ENCODE peak calls at places on chromosome 11, in seven cellular contexts. X is neural progenitor cell, Y is HCT116, L is SK-N-SH, P is MM.1S, R is PC-3, Q is GM23248. B is an unnamed sample.

GRCh38 chr11:9716275-9717039 is 52.6 kb downstream of the SWAP70 start:
- DNase-seq in X (no peak), Y (no peak), L (no peak), P (peak), R (peak), Q (peak), B (no peak)

GRCh38 chr11:12845739-12846358 is 163.3 kb upstream of the RASSF10 start:
- DNase-seq in X (peak), Y (no peak), L (peak), P (peak), R (peak), Q (peak), B (peak)

GRCh38 chr11:114738954-114739353 is 60.6 kb downstream of the NXPE2 start:
- DNase-seq in X (peak), Y (peak), L (peak), P (peak), R (peak), Q (peak), B (peak)

GRCh38 chr11:67082071-67082791 is 25.6 kb downstream of the RHOD start:
- DNase-seq in X (peak), Y (no peak), L (peak), P (peak), R (no peak), Q (peak), B (peak)

GRCh38 chr11:99461913-99462312 is 441.2 kb downstream of the CNTN5 start:
- DNase-seq in X (no peak), Y (no peak), L (no peak), P (no peak), R (no peak), Q (no peak), B (no peak)

GRCh38 chr11:6742260-6742659 is 29.5 kb downstream of the OR2AG2 start:
- DNase-seq in X (no peak), Y (no peak), L (no peak), P (no peak), R (no peak), Q (no peak), B (no peak)

GRCh38 chr11:34857463-34857862 is 58.7 kb downstream of the APIP start:
- DNase-seq in X (no peak), Y (no peak), L (no peak), P (no peak), R (no peak), Q (no peak), B (no peak)

GRCh38 chr11:31799036-31799793 is 11.9 kb downstream of the PAX6 start:
- DNase-seq in X (peak), Y (no peak), L (peak), P (peak), R (no peak), Q (no peak), B (no peak)

GRCh38 chr11:93613432-93613831 is 48.0 kb upstream of the CEP295 start:
- DNase-seq in X (no peak), Y (no peak), L (no peak), P (no peak), R (no peak), Q (no peak), B (no peak)

GRCh38 chr11:107898270-107898669 is 30.0 kb upstream of the RAB39A start:
- DNase-seq in X (peak), Y (peak), L (peak), P (peak), R (peak), Q (peak), B (peak)

GRCh38 chr11:15910761-15911160 is 445.6 kb downstream of the SOX6 start:
- DNase-seq in X (no peak), Y (no peak), L (no peak), P (no peak), R (no peak), Q (no peak), B (no peak)

GRCh38 chr11:23789938-23790371 is 706.9 kb upstream of the LUZP2 start:
- DNase-seq in X (no peak), Y (no peak), L (no peak), P (no peak), R (peak), Q (peak), B (peak)

GRCh38 chr11:12043959-12044772 is 35.7 kb upstream of the DKK3 start:
- DNase-seq in X (peak), Y (peak), L (peak), P (peak), R (peak), Q (peak), B (peak)

GRCh38 chr11:13119361-13119760 is 110.2 kb downstream of the RASSF10 start:
- DNase-seq in X (no peak), Y (no peak), L (no peak), P (no peak), R (peak), Q (peak), B (no peak)

GRCh38 chr11:132032555-132032954 is 662.1 kb downstream of the NTM start:
- DNase-seq in X (no peak), Y (no peak), L (no peak), P (no peak), R (no peak), Q (peak), B (no peak)

GRCh38 chr11:54985731-54986130 is 276.2 kb upstream of the TRIM48 start:
- DNase-seq in X (no peak), Y (no peak), L (no peak), P (no peak), R (no peak), Q (no peak), B (no peak)

GRCh38 chr11:129720994-129721393 is 94.7 kb upstream of the TMEM45B start:
- DNase-seq in X (no peak), Y (no peak), L (no peak), P (no peak), R (no peak), Q (no peak), B (no peak)

GRCh38 chr11:109934151-109934550 is 159.0 kb upstream of the ZC3H12C start:
- DNase-seq in X (no peak), Y (no peak), L (no peak), P (no peak), R (no peak), Q (no peak), B (no peak)

GRCh38 chr11:102926517-102926916 is 29.0 kb downstream of the MMP13 start:
- DNase-seq in X (no peak), Y (no peak), L (no peak), P (no peak), R (no peak), Q (no peak), B (no peak)

GRCh38 chr11:22786475-22786874 is 43.1 kb downstream of the SVIP start:
- DNase-seq in X (no peak), Y (no peak), L (no peak), P (peak), R (no peak), Q (no peak), B (no peak)

GRCh38 chr11:36037031-36037430 is 93.2 kb downstream of the LDLRAD3 start:
- DNase-seq in X (no peak), Y (no peak), L (no peak), P (no peak), R (peak), Q (peak), B (no peak)

GRCh38 chr11:113974741-113975470 is at the start of gene HTR3A:
- DNase-seq in X (peak), Y (peak), L (peak), P (no peak), R (peak), Q (no peak), B (peak)

GRCh38 chr11:88704505-88704904 is 361.3 kb downstream of the GRM5 start:
- DNase-seq in X (peak), Y (no peak), L (no peak), P (no peak), R (peak), Q (peak), B (peak)

GRCh38 chr11:57751676-57752253 is at the start of gene BTBD18:
- DNase-seq in X (peak), Y (no peak), L (peak), P (no peak), R (peak), Q (peak), B (peak)

GRCh38 chr11:70768346-70769095 is 370.2 kb downstream of the CTTN start:
- DNase-seq in X (no peak), Y (no peak), L (no peak), P (no peak), R (no peak), Q (no peak), B (no peak)

GRCh38 chr11:59416613-59417012 is 9.6 kb downstream of the OR5A2 start:
- DNase-seq in X (no peak), Y (no peak), L (no peak), P (no peak), R (no peak), Q (no peak), B (no peak)

GRCh38 chr11:452916-453527 is 2.9 kb downstream of the PTDSS2 start:
- DNase-seq in X (no peak), Y (no peak), L (no peak), P (no peak), R (no peak), Q (no peak), B (no peak)

GRCh38 chr11:13000116-13000515 is 9.0 kb upstream of the RASSF10 start:
- DNase-seq in X (no peak), Y (no peak), L (no peak), P (no peak), R (no peak), Q (no peak), B (no peak)

GRCh38 chr11:27196040-27196897 is 155.7 kb downstream of the BBOX1 start:
- DNase-seq in X (no peak), Y (no peak), L (no peak), P (no peak), R (no peak), Q (no peak), B (no peak)

GRCh38 chr11:61142424-61142823 is 18.8 kb downstream of the VPS37C start:
- DNase-seq in X (no peak), Y (no peak), L (no peak), P (no peak), R (peak), Q (peak), B (no peak)

GRCh38 chr11:100434821-100435641 is 252.1 kb upstream of the ARHGAP42 start:
- DNase-seq in X (peak), Y (no peak), L (no peak), P (no peak), R (peak), Q (no peak), B (peak)

GRCh38 chr11:104118105-104118762 is 45.7 kb downstream of the PDGFD start:
- DNase-seq in X (no peak), Y (no peak), L (no peak), P (no peak), R (no peak), Q (no peak), B (no peak)

GRCh38 chr11:104124979-104125378 is 39.0 kb downstream of the PDGFD start:
- DNase-seq in X (no peak), Y (no peak), L (no peak), P (no peak), R (no peak), Q (no peak), B (no peak)

GRCh38 chr11:104126464-104126863 is 37.5 kb downstream of the PDGFD start:
- DNase-seq in X (no peak), Y (no peak), L (no peak), P (no peak), R (no peak), Q (no peak), B (no peak)

GRCh38 chr11:104120493-104121200 is 43.3 kb downstream of the PDGFD start:
- DNase-seq in X (peak), Y (no peak), L (no peak), P (no peak), R (no peak), Q (no peak), B (peak)

DNA sequence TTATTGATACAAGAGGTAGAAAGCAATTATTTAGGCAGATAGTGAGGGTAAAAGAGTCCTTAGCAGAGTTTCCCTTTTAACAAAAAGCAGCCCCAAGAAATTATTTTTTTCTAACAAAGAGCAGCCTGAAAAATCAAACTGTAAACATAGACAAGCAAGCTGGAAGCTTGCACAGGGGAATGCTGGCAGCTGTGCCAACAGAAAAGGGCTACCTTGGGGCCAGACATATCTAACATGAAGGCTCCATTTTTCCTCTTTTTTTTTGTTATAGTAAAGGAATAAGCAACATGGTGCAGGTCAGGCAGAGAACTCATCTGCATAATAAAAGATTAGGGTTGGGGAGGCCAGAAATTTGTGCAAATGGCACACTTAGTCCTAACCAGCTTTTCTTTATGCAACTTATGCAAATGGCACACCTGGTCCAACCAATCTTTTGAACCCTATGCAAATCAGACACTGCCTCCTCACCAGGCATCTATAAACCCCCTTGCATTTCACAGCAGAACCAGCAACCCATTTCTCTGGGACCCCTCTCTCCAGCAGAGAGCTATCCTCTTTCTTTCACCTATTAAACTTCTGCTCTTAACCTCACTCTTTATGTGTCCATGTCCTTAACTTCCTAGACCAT is 41.8 kb downstream of the PDGFD start:
- DNase-seq in X (no peak), Y (no peak), L (no peak), P (no peak), R (no peak), Q (no peak), B (no peak)
- H3K27ac ChIP-seq in X (no peak), Y (no peak), L (no peak), P (no peak), R (no peak), Q (no peak), B (no peak)

GRCh38 chr11:122559734-122560382 is 95.7 kb upstream of the UBASH3B start:
- DNase-seq in X (peak), Y (peak), L (no peak), P (no peak), R (peak), Q (no peak), B (no peak)

DNA sequence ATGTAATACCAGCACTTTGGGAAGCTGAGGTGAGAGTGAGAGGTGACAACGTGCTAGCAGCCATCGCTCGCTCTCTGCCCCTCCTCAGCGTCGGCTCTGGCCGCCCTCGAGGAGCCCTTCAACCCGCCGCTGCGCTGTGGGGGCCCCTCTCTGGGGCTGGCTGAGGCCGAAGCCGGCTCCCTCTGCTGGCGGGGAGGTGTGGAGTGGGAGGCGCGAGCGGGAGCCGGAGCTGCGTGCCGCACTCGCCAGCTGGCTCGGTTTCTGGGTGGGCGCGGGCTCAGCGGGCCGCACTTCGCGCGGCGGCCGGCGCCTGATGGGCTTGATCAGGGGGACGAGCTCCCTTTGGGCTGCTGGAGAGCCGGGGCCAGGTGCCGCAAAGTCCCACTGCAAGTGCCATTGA is 98.9 kb upstream of the UBASH3B start:
- DNase-seq in X (peak), Y (no peak), L (no peak), P (peak), R (no peak), Q (peak), B (peak)
- TF ChIP-seq EZH2phosphoT487 in X (no peak), Y (no peak), L (no peak), P (no peak), R (no peak), Q (no peak), B (no peak)

GRCh38 chr11:75276696-75277095 is 36.1 kb downstream of the TPBGL start:
- DNase-seq in X (no peak), Y (no peak), L (no peak), P (no peak), R (no peak), Q (no peak), B (no peak)
- H3K27ac ChIP-seq in X (no peak), Y (no peak), L (no peak), P (no peak), R (no peak), Q (no peak), B (no peak)

GRCh38 chr11:65854161-65854592 is 3.8 kb downstream of the CFL1 start:
- DNase-seq in X (peak), Y (no peak), L (peak), P (no peak), R (no peak), Q (no peak), B (peak)

GRCh38 chr11:65851083-65851579 is 6.8 kb downstream of the CFL1 start:
- DNase-seq in X (peak), Y (no peak), L (peak), P (no peak), R (peak), Q (no peak), B (peak)

GRCh38 chr11:65851811-65852507 is 6.0 kb downstream of the CFL1 start:
- DNase-seq in X (no peak), Y (no peak), L (peak), P (no peak), R (no peak), Q (no peak), B (no peak)

GRCh38 chr11:65853249-65853979 is 4.6 kb downstream of the CFL1 start:
- DNase-seq in X (peak), Y (no peak), L (peak), P (no peak), R (no peak), Q (no peak), B (peak)

DNA sequence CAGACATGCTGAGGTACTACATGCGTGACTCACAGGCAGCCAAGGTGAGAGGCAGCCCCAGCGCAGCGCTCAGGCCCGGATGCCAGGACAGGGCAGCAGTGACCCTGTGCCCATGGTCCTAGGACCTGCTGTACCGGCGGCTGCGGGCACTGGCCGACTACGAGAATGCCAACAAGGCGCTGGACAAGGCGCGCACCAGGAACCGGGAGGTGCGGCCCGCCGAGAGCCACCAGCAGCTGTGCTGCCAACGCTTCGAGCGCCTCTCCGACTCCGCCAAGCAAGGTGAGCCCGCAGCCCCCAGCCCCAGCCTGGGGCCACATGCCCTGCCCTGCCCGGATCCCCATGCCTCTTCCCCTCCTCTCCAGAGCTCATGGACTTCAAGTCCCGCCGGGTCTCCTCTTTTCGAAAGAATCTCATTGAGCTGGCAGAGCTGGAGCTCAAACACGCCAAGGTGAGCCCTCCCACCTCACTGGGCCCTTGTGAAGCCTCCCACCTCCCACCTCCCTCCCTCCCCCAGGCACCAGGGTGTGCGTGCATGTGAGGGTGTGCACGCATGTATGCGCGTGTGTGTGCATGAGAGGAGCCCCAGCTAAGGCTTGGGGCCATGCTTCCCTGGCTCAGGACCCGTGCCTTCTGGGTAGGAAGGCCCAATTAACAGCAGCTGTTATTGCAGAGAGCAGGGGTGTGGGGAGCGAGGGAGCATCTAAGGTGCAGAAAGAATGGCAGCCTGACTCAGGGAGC is 5.3 kb downstream of the CFL1 start:
- DNase-seq in X (peak), Y (no peak), L (peak), P (no peak), R (no peak), Q (no peak), B (peak)
- TF ChIP-seq EZH2phosphoT487 in X (no peak), Y (no peak), L (no peak), P (no peak), R (no peak), Q (no peak), B (no peak)

DNA sequence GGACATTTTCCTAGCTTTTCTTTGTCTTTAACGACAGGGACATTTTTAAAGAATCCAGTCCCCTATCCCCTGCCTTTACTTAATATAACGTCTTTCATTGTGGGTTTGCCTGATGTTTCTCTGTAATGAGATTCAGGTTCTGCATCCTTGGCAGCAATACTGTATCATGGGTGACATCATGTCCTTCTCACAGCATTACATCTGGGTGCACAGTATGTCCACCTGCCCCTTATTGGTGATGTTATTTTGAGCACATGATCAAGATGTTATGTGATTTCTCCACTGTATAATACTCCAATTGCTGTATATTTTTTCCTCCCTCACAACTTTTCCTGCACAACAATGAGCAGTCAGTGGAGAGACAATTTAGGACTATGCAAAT is 9.7 kb upstream of the STK33 start:
- DNase-seq in X (no peak), Y (no peak), L (no peak), P (no peak), R (no peak), Q (no peak), B (no peak)
- H3K27ac ChIP-seq in X (no peak), Y (no peak), L (no peak), P (no peak), R (peak), Q (peak), B (no peak)

DNA sequence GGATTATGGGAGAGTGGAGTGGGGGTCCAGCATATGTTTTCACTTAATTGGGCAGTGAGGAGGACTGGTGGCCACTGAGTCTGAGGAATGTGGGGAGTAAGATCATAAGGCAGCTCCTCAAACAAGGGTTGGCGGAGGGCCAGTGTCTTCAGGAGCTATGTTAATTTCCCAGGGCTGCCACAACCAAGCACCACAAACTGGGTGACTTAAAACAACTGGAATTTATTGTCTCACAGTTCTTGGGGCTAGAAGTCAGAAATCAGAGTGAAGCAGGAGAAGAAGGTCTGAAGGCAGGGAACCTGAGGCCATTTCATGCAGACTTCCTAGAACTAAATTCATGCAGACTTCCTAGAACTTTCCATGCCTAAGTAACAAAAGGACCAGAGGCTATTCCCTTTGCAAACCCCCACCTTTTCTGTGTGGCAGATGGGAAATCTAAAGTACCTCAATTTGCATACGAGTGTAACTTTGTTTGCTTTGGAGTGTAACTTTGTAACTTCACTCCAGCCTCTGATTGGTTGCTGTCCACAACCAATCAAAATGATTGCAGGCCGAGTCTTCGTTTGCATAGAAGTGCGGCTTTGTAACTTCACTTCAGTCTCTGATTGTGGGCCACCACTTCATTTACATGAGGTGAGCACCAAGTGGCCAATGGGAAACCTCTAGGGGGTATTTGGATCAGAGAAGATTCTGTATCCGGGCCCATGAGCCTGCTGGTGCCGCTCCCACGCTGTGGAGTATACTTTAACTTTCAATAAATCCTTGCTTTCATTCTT is 50.5 kb upstream of the ZBED5 start:
- DNase-seq in X (no peak), Y (no peak), L (no peak), P (no peak), R (peak), Q (peak), B (peak)
- TF ChIP-seq EZH2phosphoT487 in X (no peak), Y (no peak), L (no peak), P (no peak), R (no peak), Q (no peak), B (no peak)